ENCODE peak calls at places on chromosomes 3 and 15, in four cellular contexts. E is stimulated activated naive B cell treated with anti-CD40 and anti-IgM and Interleukin-4, amounts not matched to agents 10 μg/mL and 1 μg/mL and 100 μg/mL, for 72 hours; Q is AG09319; T is NCI-H1048. I is an unnamed sample.

GRCh38 chr3:10518506-10519150 is 13.2 kb upstream of the ATP2B2 start:
- DNase-seq in E (no peak), Q (no peak), T (no peak), I (peak; percentile 88)

GRCh38 chr3:153734777-153735551 is 386.2 kb upstream of the ARHGEF26 start:
- DNase-seq in E (no peak), Q (no peak), T (no peak), I (no peak)

GRCh38 chr3:125123906-125124305 is 68.1 kb upstream of the HEG1 start:
- DNase-seq in E (no peak), Q (no peak), T (no peak), I (peak; percentile 72)

GRCh38 chr3:129473067-129473765 is 33.2 kb downstream of the IFT122 start:
- DNase-seq in E (no peak), Q (no peak), T (no peak), I (no peak)

GRCh38 chr3:65953881-65954733 is 84.6 kb downstream of the MAGI1 start:
- DNase-seq in E (no peak), Q (no peak), T (no peak), I (peak; percentile 31)

GRCh38 chr3:27720899-27721716 is 1.0 kb downstream of the EOMES start:
- DNase-seq in E (no peak), Q (no peak), T (no peak), I (no peak)

GRCh38 chr15:80929689-80930088 is 59.9 kb downstream of the MESD start:
- DNase-seq in E (no peak), Q (no peak), T (no peak), I (no peak)

GRCh38 chr3:180402463-180403073 is 199.4 kb upstream of the TTC14 start:
- DNase-seq in E (no peak), Q (no peak), T (no peak), I (no peak)

GRCh38 chr3:195905970-195906864 is 2.1 kb downstream of the TNK2 start:
- DNase-seq in E (no peak), Q (no peak), T (no peak), I (no peak)

GRCh38 chr15:74612677-74613076 is 3.0 kb upstream of the CLK3 start:
- DNase-seq in E (no peak), Q (no peak), T (no peak), I (no peak)

GRCh38 chr15:47652213-47652852 is 65.0 kb upstream of the SEMA6D start:
- DNase-seq in E (no peak), Q (no peak), T (no peak), I (no peak)

GRCh38 chr15:39623550-39623931 is 42.7 kb downstream of the THBS1 start:
- DNase-seq in E (peak; percentile 27), Q (no peak), T (no peak), I (no peak)

GRCh38 chr15:92811514-92811913 is 88.6 kb upstream of the CHD2 start:
- DNase-seq in E (no peak), Q (no peak), T (no peak), I (no peak)

GRCh38 chr3:183378008-183378407 is 50.4 kb downstream of the MCF2L2 start:
- DNase-seq in E (no peak), Q (no peak), T (no peak), I (no peak)

GRCh38 chr3:29240248-29240647 is 40.6 kb upstream of the RBMS3 start:
- DNase-seq in E (no peak), Q (no peak), T (no peak), I (peak; percentile 6)

GRCh38 chr15:71275566-71276354 is 160.5 kb downstream of the THSD4 start:
- DNase-seq in E (no peak), Q (no peak), T (no peak), I (no peak)

GRCh38 chr3:68139897-68140296 is 485.5 kb upstream of the SUCLG2 start:
- DNase-seq in E (no peak), Q (no peak), T (no peak), I (no peak)

GRCh38 chr3:106206613-106207012 is 337.8 kb upstream of the CBLB start:
- DNase-seq in E (no peak), Q (no peak), T (no peak), I (no peak)

GRCh38 chr3:174439621-174440349 is 419.3 kb upstream of the NAALADL2 start:
- DNase-seq in E (no peak), Q (peak; percentile 96), T (no peak), I (peak; percentile 98)

GRCh38 chr15:39365161-39365560 is 215.7 kb upstream of the THBS1 start:
- DNase-seq in E (no peak), Q (no peak), T (no peak), I (no peak)

GRCh38 chr15:76312540-76313174 is 1.4 kb upstream of the ETFA start:
- DNase-seq in E (no peak), Q (no peak), T (no peak), I (no peak)

GRCh38 chr3:164094546-164094945 is 983.8 kb downstream of the SI start:
- DNase-seq in E (no peak), Q (no peak), T (no peak), I (no peak)

GRCh38 chr15:92638709-92639365 is 16.7 kb downstream of the FAM174B start:
- DNase-seq in E (no peak), Q (no peak), T (no peak), I (no peak)

GRCh38 chr15:62298811-62299210 is 133.7 kb upstream of the C2CD4B start:
- DNase-seq in E (no peak), Q (no peak), T (no peak), I (no peak)

GRCh38 chr15:66981746-66982145 is 83.7 kb upstream of the SMAD3 start:
- DNase-seq in E (no peak), Q (no peak), T (no peak), I (no peak)

GRCh38 chr3:127710473-127710941 is 37.8 kb downstream of the ABTB1 start:
- DNase-seq in E (no peak), Q (no peak), T (no peak), I (no peak)

I was measured in astrocyte of the cerebellum.